ENCODE peak calls at places on chromosomes 16 and 17, in ten cellular contexts. One of them, this sample, is unnamed.

GRCh38 chr17:19641687-19642372 is 6.7 kb upstream of the ALDH3A2 start:
- DNase-seq in tibial nerve: no peak
- DNase-seq in fibroblast of the aortic adventitia: no peak
- DNase-seq in mucosa of descending colon: no peak
- DNase-seq in stomach: no peak
- DNase-seq in fibroblast of lung: no peak
- DNase-seq in endothelial cell of umbilical vein: no peak
- DNase-seq in ascending aorta: no peak
- DNase-seq in BE2C: no peak
- DNase-seq in ovary: no peak
- DNase-seq in this sample: no peak

GRCh38 chr16:88703486-88704309 is 2.5 kb downstream of the RNF166 start:
- DNase-seq in ascending aorta: no peak
- DNase-seq in BE2C: no peak
- DNase-seq in stomach: peak; percentile 43
- DNase-seq in endothelial cell of umbilical vein: peak; percentile 59
- DNase-seq in fibroblast of lung: peak; percentile 22
- DNase-seq in tibial nerve: no peak
- DNase-seq in fibroblast of the aortic adventitia: no peak
- DNase-seq in ovary: no peak
- DNase-seq in mucosa of descending colon: peak; percentile 72
- DNase-seq in this sample: peak; percentile 53

GRCh38 chr17:8629371-8630226 is 926 bp downstream of the MYH10 start:
- DNase-seq in tibial nerve: no peak
- DNase-seq in mucosa of descending colon: peak; percentile 45
- DNase-seq in BE2C: peak; percentile 25
- DNase-seq in ovary: peak; percentile 58
- DNase-seq in ascending aorta: peak; percentile 66
- DNase-seq in fibroblast of the aortic adventitia: no peak
- DNase-seq in stomach: no peak
- DNase-seq in endothelial cell of umbilical vein: peak; percentile 36
- DNase-seq in fibroblast of lung: peak; percentile 31
- DNase-seq in this sample: peak; percentile 23

GRCh38 chr17:17868637-17869522 is 32.1 kb upstream of the SREBF1 start:
- DNase-seq in BE2C: no peak
- DNase-seq in ovary: no peak
- DNase-seq in endothelial cell of umbilical vein: peak; percentile 88
- DNase-seq in tibial nerve: no peak
- DNase-seq in stomach: no peak
- DNase-seq in mucosa of descending colon: no peak
- DNase-seq in fibroblast of lung: no peak
- DNase-seq in ascending aorta: no peak
- DNase-seq in fibroblast of the aortic adventitia: peak; percentile 17
- DNase-seq in this sample: peak; percentile 68

GRCh38 chr17:67359960-67360817 is 6.2 kb downstream of the PSMD12 start:
- DNase-seq in BE2C: peak; percentile 41
- DNase-seq in mucosa of descending colon: no peak
- DNase-seq in stomach: no peak
- DNase-seq in tibial nerve: no peak
- DNase-seq in fibroblast of lung: peak; percentile 30
- DNase-seq in ascending aorta: no peak
- DNase-seq in endothelial cell of umbilical vein: peak; percentile 29
- DNase-seq in ovary: no peak
- DNase-seq in fibroblast of the aortic adventitia: peak; percentile 49
- DNase-seq in this sample: no peak

GRCh38 chr16:88614818-88615580 is 23.4 kb upstream of the IL17C start:
- DNase-seq in stomach: no peak
- DNase-seq in tibial nerve: no peak
- DNase-seq in endothelial cell of umbilical vein: no peak
- DNase-seq in mucosa of descending colon: no peak
- DNase-seq in ovary: no peak
- DNase-seq in fibroblast of lung: no peak
- DNase-seq in BE2C: no peak
- DNase-seq in fibroblast of the aortic adventitia: no peak
- DNase-seq in ascending aorta: no peak
- DNase-seq in this sample: no peak

GRCh38 chr16:5736209-5736608 is 638.6 kb upstream of the EEF2KMT start:
- DNase-seq in BE2C: no peak
- DNase-seq in ovary: no peak
- DNase-seq in ascending aorta: no peak
- DNase-seq in endothelial cell of umbilical vein: no peak
- DNase-seq in fibroblast of lung: no peak
- DNase-seq in mucosa of descending colon: no peak
- DNase-seq in fibroblast of the aortic adventitia: no peak
- DNase-seq in stomach: no peak
- DNase-seq in tibial nerve: no peak
- DNase-seq in this sample: no peak

GRCh38 chr17:8935194-8935593 is 30.3 kb downstream of the PIK3R5 start:
- DNase-seq in endothelial cell of umbilical vein: no peak
- DNase-seq in fibroblast of the aortic adventitia: no peak
- DNase-seq in ascending aorta: no peak
- DNase-seq in tibial nerve: no peak
- DNase-seq in BE2C: no peak
- DNase-seq in fibroblast of lung: peak; percentile 7
- DNase-seq in ovary: no peak
- DNase-seq in mucosa of descending colon: no peak
- DNase-seq in stomach: no peak
- DNase-seq in this sample: no peak

DNA sequence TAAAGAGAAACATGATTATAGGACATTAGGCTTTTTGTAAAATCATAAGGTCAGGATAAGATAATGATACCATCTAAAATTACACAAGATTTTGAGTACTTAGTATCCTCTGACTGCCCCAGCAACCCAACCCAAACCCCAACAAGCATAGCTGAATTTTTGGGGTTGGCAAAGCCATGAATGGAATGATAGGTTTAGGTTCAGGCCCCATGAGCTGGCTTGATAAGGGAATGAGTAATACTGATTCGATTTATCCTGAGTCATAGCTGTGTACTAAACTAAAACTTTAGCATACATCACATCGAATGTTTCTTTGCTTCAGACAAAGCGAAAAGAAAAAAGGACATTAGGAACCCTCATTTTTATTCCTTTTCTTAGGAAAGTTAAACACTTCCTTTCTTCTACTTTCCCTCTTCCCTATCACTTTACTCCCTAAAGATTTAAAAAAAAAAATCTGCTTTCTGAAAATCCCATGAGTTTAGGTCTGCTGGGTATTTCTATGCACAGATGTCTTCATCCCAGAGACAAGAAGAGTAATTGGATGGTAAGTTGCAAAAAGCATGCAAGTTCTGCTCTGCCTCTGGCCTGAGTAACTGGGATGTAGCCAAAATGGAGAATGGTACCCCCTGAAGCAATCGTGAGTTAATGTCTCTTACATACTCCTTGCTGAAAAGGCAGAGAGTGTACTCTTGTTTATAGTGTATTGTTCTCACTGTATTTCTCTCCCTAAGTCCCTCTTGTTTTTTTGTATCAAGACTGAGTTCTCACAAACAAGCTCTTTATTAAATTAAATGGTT is 259.3 kb downstream of the IRX3 start:
- DNase-seq in fibroblast of lung: peak; percentile 91
- DNase-seq in ovary: no peak
- DNase-seq in BE2C: no peak
- DNase-seq in tibial nerve: no peak
- DNase-seq in ascending aorta: no peak
- DNase-seq in fibroblast of the aortic adventitia: peak; percentile 87
- DNase-seq in mucosa of descending colon: no peak
- DNase-seq in stomach: no peak
- DNase-seq in endothelial cell of umbilical vein: peak; percentile 31
- DNase-seq in this sample: no peak
- H3K4me3 ChIP-seq in fibroblast of lung: no peak overlapping the region
- H3K4me3 ChIP-seq in ovary: no peak overlapping the region
- H3K4me3 ChIP-seq in BE2C: no peak overlapping the region
- H3K4me3 ChIP-seq in tibial nerve: no peak overlapping the region
- H3K4me3 ChIP-seq in ascending aorta: no peak overlapping the region
- H3K4me3 ChIP-seq in fibroblast of the aortic adventitia: no peak overlapping the region
- H3K4me3 ChIP-seq in mucosa of descending colon: no peak overlapping the region
- H3K4me3 ChIP-seq in stomach: no peak overlapping the region
- H3K4me3 ChIP-seq in endothelial cell of umbilical vein: no peak overlapping the region
- H3K4me3 ChIP-seq in this sample: no peak overlapping the region

GRCh38 chr17:35086931-35087573 is 23.5 kb upstream of the RFFL start:
- DNase-seq in ascending aorta: no peak
- DNase-seq in BE2C: no peak
- DNase-seq in stomach: no peak
- DNase-seq in tibial nerve: no peak
- DNase-seq in fibroblast of the aortic adventitia: no peak
- DNase-seq in endothelial cell of umbilical vein: no peak
- DNase-seq in mucosa of descending colon: peak; percentile 39
- DNase-seq in ovary: no peak
- DNase-seq in fibroblast of lung: no peak
- DNase-seq in this sample: no peak

GRCh38 chr17:35088911-35089845 is 25.7 kb upstream of the RFFL start:
- DNase-seq in ovary: peak; percentile 87
- DNase-seq in fibroblast of the aortic adventitia: peak; percentile 71
- DNase-seq in fibroblast of lung: peak; percentile 68
- DNase-seq in endothelial cell of umbilical vein: peak; percentile 73
- DNase-seq in ascending aorta: peak; percentile 93
- DNase-seq in tibial nerve: peak; percentile 83
- DNase-seq in mucosa of descending colon: peak; percentile 96
- DNase-seq in BE2C: peak; percentile 89
- DNase-seq in stomach: peak; percentile 94
- DNase-seq in this sample: peak; percentile 85

GRCh38 chr17:35087731-35088646 is 24.5 kb upstream of the RFFL start:
- DNase-seq in stomach: peak; percentile 58
- DNase-seq in BE2C: peak; percentile 42
- DNase-seq in fibroblast of lung: peak; percentile 42
- DNase-seq in mucosa of descending colon: peak; percentile 73
- DNase-seq in ovary: peak; percentile 49
- DNase-seq in endothelial cell of umbilical vein: peak; percentile 72
- DNase-seq in ascending aorta: peak; percentile 78
- DNase-seq in tibial nerve: no peak
- DNase-seq in fibroblast of the aortic adventitia: peak; percentile 49
- DNase-seq in this sample: peak; percentile 60

GRCh38 chr17:35088647-35088910 is 25.1 kb upstream of the RFFL start:
- DNase-seq in fibroblast of the aortic adventitia: no peak
- DNase-seq in tibial nerve: no peak
- DNase-seq in fibroblast of lung: no peak
- DNase-seq in ascending aorta: no peak
- DNase-seq in stomach: peak; percentile 44
- DNase-seq in mucosa of descending colon: no peak
- DNase-seq in BE2C: no peak
- DNase-seq in ovary: no peak
- DNase-seq in endothelial cell of umbilical vein: no peak
- DNase-seq in this sample: no peak

DNA sequence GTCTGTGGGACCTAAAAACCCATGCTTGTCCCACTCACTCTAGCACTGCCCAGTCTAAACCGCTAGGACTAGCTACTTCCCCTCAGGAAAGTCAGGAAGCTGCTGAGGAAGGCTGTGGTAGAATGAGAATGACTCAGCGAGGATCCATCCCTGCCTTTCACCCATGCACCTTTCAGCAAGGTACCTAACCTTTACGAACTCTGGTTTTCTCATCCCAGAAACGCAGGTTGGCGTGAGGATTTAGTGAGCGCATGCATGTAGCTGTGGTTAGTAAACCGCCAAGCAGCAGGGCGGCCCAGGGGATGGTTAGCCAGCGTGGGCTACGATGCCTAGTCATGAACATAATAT is 26.3 kb upstream of the RFFL start:
- DNase-seq in tibial nerve: no peak
- DNase-seq in fibroblast of the aortic adventitia: no peak
- DNase-seq in stomach: no peak
- DNase-seq in fibroblast of lung: peak; percentile 47
- DNase-seq in BE2C: peak; percentile 22
- DNase-seq in ascending aorta: no peak
- DNase-seq in mucosa of descending colon: no peak
- DNase-seq in endothelial cell of umbilical vein: peak; percentile 54
- DNase-seq in ovary: peak; percentile 34
- DNase-seq in this sample: no peak
- TF ChIP-seq CTCF in tibial nerve: no peak
- TF ChIP-seq CTCF in fibroblast of the aortic adventitia: peak; percentile 22
- TF ChIP-seq CTCF in stomach: no peak
- TF ChIP-seq CTCF in fibroblast of lung: no peak
- TF ChIP-seq CTCF in BE2C: no peak
- TF ChIP-seq CTCF in ascending aorta: no peak
- TF ChIP-seq CTCF in mucosa of descending colon: no peak
- TF ChIP-seq CTCF in endothelial cell of umbilical vein: peak; percentile 29
- TF ChIP-seq CTCF in ovary: no peak
- TF ChIP-seq CTCF in this sample: no peak

GRCh38 chr17:82315703-82316358 is 1.6 kb downstream of the CD7 start:
- DNase-seq in mucosa of descending colon: no peak
- DNase-seq in endothelial cell of umbilical vein: no peak
- DNase-seq in ascending aorta: no peak
- DNase-seq in tibial nerve: no peak
- DNase-seq in stomach: no peak
- DNase-seq in fibroblast of the aortic adventitia: no peak
- DNase-seq in BE2C: peak; percentile 10
- DNase-seq in ovary: no peak
- DNase-seq in fibroblast of lung: no peak
- DNase-seq in this sample: peak; percentile 15
- H3K4me3 ChIP-seq in mucosa of descending colon: no peak overlapping the region
- H3K4me3 ChIP-seq in endothelial cell of umbilical vein: no peak overlapping the region
- H3K4me3 ChIP-seq in ascending aorta: no peak overlapping the region
- H3K4me3 ChIP-seq in tibial nerve: peak overlapping the region; percentile 22
- H3K4me3 ChIP-seq in stomach: peak overlapping the region; percentile 31
- H3K4me3 ChIP-seq in fibroblast of the aortic adventitia: no peak overlapping the region
- H3K4me3 ChIP-seq in BE2C: no peak overlapping the region
- H3K4me3 ChIP-seq in ovary: no peak overlapping the region
- H3K4me3 ChIP-seq in fibroblast of lung: no peak overlapping the region
- H3K4me3 ChIP-seq in this sample: no peak overlapping the region

GRCh38 chr16:67228034-67228785 is 1.3 kb downstream of the TMEM208 start:
- DNase-seq in stomach: no peak
- DNase-seq in fibroblast of lung: no peak
- DNase-seq in mucosa of descending colon: peak; percentile 26
- DNase-seq in ascending aorta: no peak
- DNase-seq in tibial nerve: no peak
- DNase-seq in fibroblast of the aortic adventitia: no peak
- DNase-seq in ovary: peak; percentile 21
- DNase-seq in BE2C: no peak
- DNase-seq in endothelial cell of umbilical vein: no peak
- DNase-seq in this sample: no peak

GRCh38 chr16:67227567-67227921 is 614 bp downstream of the TMEM208 start:
- DNase-seq in endothelial cell of umbilical vein: no peak
- DNase-seq in tibial nerve: no peak
- DNase-seq in fibroblast of lung: no peak
- DNase-seq in ovary: no peak
- DNase-seq in mucosa of descending colon: peak; percentile 32
- DNase-seq in stomach: no peak
- DNase-seq in ascending aorta: no peak
- DNase-seq in fibroblast of the aortic adventitia: no peak
- DNase-seq in BE2C: no peak
- DNase-seq in this sample: no peak

GRCh38 chr16:67228905-67229304 is 2.0 kb downstream of the TMEM208 start:
- DNase-seq in mucosa of descending colon: peak; percentile 20
- DNase-seq in stomach: no peak
- DNase-seq in ascending aorta: no peak
- DNase-seq in ovary: peak; percentile 18
- DNase-seq in fibroblast of the aortic adventitia: no peak
- DNase-seq in fibroblast of lung: no peak
- DNase-seq in endothelial cell of umbilical vein: no peak
- DNase-seq in tibial nerve: no peak
- DNase-seq in BE2C: no peak
- DNase-seq in this sample: no peak

GRCh38 chr16:67226295-67226803 is 581 bp upstream of the TMEM208 start:
- DNase-seq in endothelial cell of umbilical vein: no peak
- DNase-seq in ascending aorta: no peak
- DNase-seq in fibroblast of lung: no peak
- DNase-seq in BE2C: no peak
- DNase-seq in tibial nerve: no peak
- DNase-seq in fibroblast of the aortic adventitia: no peak
- DNase-seq in ovary: no peak
- DNase-seq in mucosa of descending colon: no peak
- DNase-seq in stomach: no peak
- DNase-seq in this sample: no peak

DNA sequence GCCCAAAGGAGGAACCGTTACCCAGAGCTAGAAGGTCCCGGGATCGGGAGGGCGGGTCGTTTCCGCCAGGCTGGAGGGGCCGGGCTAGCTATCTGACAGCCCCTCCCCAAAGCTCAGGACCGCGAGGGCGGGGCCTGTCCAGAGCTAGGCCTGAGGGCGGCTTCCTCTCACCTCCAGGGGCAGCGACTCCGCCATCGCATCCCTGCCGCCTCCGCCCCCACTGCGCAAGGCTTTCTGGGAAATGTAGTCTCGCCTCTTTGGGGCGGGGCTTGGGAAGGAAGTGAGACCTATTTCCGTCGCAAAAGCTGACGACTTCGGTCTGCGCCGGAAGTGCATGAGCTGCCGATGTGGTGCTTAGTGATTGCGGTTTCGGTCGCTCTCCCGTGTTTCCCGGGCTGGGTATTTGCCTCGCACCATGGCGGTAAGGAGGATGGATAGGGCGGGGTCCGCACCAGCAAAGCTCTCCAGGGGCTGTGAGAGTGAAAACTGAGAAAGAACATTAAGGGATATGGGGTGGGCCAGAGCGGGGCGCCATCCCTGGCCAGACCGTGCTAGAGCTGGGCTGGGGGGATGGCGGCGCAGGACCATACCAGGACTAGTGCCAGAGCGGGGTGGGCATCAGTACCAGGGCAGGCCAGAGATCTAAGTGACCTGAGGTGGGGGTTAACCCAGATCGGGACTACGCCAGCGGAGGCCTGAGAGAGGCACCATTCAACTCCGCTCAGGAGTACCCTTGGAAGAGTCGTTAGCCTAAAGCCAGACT is at the start of gene TMEM208:
- DNase-seq in endothelial cell of umbilical vein: peak; percentile 98
- DNase-seq in fibroblast of the aortic adventitia: peak; percentile 98
- DNase-seq in tibial nerve: peak; percentile 95
- DNase-seq in ascending aorta: peak; percentile 99
- DNase-seq in mucosa of descending colon: peak; percentile 98
- DNase-seq in stomach: peak; percentile 98
- DNase-seq in fibroblast of lung: peak; percentile 98
- DNase-seq in BE2C: peak; percentile 99
- DNase-seq in ovary: peak; percentile 98
- DNase-seq in this sample: peak; percentile 98
- TF ChIP-seq CTCF in endothelial cell of umbilical vein: peak; percentile 21
- TF ChIP-seq CTCF in fibroblast of the aortic adventitia: peak; percentile 10
- TF ChIP-seq CTCF in tibial nerve: peak; percentile 7
- TF ChIP-seq CTCF in ascending aorta: peak; percentile 23
- TF ChIP-seq CTCF in mucosa of descending colon: no peak
- TF ChIP-seq CTCF in stomach: no peak
- TF ChIP-seq CTCF in fibroblast of lung: no peak
- TF ChIP-seq CTCF in BE2C: no peak
- TF ChIP-seq CTCF in ovary: peak; percentile 34
- TF ChIP-seq CTCF in this sample: peak; percentile 20

This sample was measured in heart right ventricle.